ENCODE peak calls at places on chromosome 4, in five cellular contexts. R is mesendoderm, J is A549, W is HCT116, I is neuronal stem cell. M is an unnamed sample.

GRCh38 chr4:54527532-54527931 is 130.2 kb upstream of the KIT start:
- DNase-seq in I (no peak), R (no peak), W (no peak), J (no peak), M (no peak)

GRCh38 chr4:101304916-101305315 is 42.4 kb downstream of the PPP3CA start:
- DNase-seq in W (no peak), J (no peak), R (peak; percentile 50), I (no peak), M (no peak)

GRCh38 chr4:128287159-128287870 is at the start of gene PGRMC2:
- DNase-seq in W (no peak), R (peak; percentile 76), I (peak; percentile 24), J (peak; percentile 48), M (no peak)

GRCh38 chr4:6965329-6965728 is 55.7 kb downstream of the TBC1D14 start:
- DNase-seq in I (no peak), W (no peak), R (no peak), J (no peak), M (no peak)

GRCh38 chr4:878796-879729 is 53.1 kb downstream of the GAK start:
- DNase-seq in I (no peak), W (no peak), J (no peak), R (no peak), M (no peak)

GRCh38 chr4:38728651-38729141 is 54.1 kb downstream of the TLR10 start:
- DNase-seq in I (no peak), W (peak; percentile 77), R (peak; percentile 72), J (peak; percentile 80), M (no peak)

GRCh38 chr4:169485084-169485483 is 127.3 kb downstream of the NEK1 start:
- DNase-seq in I (no peak), W (no peak), J (no peak), R (no peak), M (no peak)

GRCh38 chr4:64617813-64618212 is 208.6 kb upstream of the TECRL start:
- DNase-seq in R (peak; percentile 44), I (no peak), J (peak; percentile 15), W (no peak), M (no peak)

GRCh38 chr4:99645638-99646037 is 12.0 kb downstream of the C4orf54 start:
- DNase-seq in J (no peak), I (no peak), W (no peak), R (no peak), M (no peak)

GRCh38 chr4:139786494-139787354 is 121.1 kb downstream of the MGST2 start:
- DNase-seq in R (no peak), I (no peak), J (no peak), W (no peak), M (no peak)

DNA sequence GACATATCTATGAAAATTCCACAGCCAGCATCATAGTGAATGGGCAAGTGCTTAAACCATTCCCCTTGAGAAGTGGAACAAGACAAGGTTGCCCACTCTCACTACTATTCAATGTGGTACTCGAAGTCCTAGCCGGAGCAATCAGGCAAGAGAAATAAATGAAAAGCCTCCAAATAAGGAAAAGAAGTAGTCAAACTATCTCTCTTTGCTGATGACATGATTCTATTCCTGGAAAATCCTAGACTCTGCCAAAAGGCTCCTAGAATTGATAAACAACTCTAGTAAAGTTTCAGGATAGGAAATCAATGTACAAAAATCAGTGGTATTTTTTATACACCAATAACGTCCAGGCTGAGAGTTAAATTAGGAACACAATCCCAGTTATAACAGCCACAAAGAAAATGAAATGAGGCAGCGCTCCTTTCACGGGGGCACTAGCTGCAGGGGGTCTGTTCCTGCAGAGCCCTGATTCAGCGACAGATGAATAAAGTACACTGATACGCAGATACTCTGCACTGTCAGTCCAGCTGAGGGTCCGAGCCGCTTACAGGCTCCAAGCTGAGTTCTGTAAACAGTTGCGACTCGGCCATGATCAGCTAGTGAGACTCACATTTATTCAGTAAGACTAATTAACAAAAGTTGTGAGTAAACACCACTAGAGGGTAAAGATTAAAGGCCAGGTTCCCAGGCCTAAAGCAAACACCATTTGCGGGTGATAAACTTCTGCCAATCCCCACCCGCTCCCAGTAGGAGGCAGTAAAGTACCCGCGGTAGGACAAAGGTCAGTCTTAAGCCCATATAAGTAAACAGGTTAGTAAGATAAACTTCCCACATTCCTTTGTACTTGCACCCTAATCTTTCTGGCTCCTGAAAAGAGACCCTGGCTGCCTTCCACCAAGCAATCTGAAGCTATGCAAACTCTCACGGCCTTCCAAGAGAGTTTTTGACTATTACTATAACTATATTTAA is 290.6 kb upstream of the GRID2 start:
- DNase-seq in I (no peak), W (no peak), R (peak; percentile 75), J (peak; percentile 0), M (no peak)
- H3K4me2 ChIP-seq in I (no peak overlapping the region), W (no peak overlapping the region), R (no peak overlapping the region), J (no peak overlapping the region), M (no peak overlapping the region)

DNA sequence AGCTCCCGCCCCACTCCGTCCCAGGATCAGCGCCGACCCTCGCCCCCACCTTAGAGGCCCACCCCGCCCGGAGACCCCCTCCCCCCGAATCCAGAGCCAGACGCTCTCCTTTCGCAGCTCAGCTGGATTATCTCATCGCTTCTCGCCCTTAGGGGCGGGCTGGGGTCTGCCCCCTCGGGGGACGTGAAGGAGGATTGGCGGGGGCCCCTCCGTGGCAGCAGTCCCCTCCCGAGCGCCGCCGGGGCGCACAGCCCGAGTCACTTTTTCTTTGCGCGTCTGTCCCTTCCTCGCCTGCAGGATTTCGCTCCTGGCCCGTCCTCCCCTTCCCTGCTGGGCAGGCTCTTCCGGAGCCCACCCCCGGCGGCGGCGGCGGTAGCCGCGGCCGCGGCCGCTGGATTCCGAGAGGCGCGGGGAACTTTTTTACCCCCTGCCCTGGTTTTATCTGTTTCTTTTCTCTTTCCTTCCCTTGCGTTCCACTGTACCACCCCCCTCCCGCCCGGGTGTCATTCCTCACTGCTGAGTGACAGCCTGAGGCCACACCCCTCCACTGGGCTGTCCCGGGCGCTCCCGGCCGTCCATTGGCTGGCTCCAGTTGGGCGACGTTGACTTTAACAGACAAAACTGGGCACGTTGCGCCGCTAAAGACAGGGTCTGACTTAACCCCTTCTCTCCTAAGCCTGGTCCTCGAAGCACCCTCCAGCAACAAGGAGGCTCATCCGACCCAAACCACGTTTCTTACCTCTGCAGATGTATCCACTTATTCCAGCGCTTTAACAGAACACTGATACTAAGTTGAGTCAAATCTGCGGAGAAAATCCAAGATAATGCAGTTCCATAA is 467 bp upstream of the NKX3-2 start:
- DNase-seq in R (peak; percentile 97), J (peak; percentile 73), I (peak; percentile 77), W (peak; percentile 81), M (no peak)
- H3K4me2 ChIP-seq in R (peak overlapping the region; percentile 61), J (peak overlapping the region; percentile 97), I (peak overlapping the region; percentile 94), W (peak overlapping the region; percentile 66), M (no peak overlapping the region)

GRCh38 chr4:86243750-86244149 is 116.1 kb downstream of the MAPK10 start:
- DNase-seq in R (no peak), J (no peak), W (no peak), I (no peak), M (no peak)
- H3K4me2 ChIP-seq in R (no peak overlapping the region), J (no peak overlapping the region), W (no peak overlapping the region), I (no peak overlapping the region), M (no peak overlapping the region)

GRCh38 chr4:186264660-186265059 is 1.3 kb upstream of the F11 start:
- DNase-seq in W (no peak), R (no peak), I (no peak), J (no peak), M (no peak)
- H3K4me2 ChIP-seq in W (no peak overlapping the region), R (no peak overlapping the region), I (no peak overlapping the region), J (no peak overlapping the region), M (no peak overlapping the region)

GRCh38 chr4:78061939-78062603 is 4.9 kb downstream of the FRAS1 start:
- DNase-seq in R (no peak), J (no peak), I (no peak), W (no peak), M (no peak)
- H3K4me2 ChIP-seq in R (no peak overlapping the region), J (no peak overlapping the region), I (no peak overlapping the region), W (no peak overlapping the region), M (no peak overlapping the region)

GRCh38 chr4:147042046-147042445 is 96.4 kb upstream of the TTC29 start:
- DNase-seq in R (no peak), W (no peak), J (no peak), I (no peak), M (no peak)
- H3K4me2 ChIP-seq in R (no peak overlapping the region), W (no peak overlapping the region), J (no peak overlapping the region), I (no peak overlapping the region), M (no peak overlapping the region)

GRCh38 chr4:126180642-126181041 is 865.9 kb downstream of the FAT4 start:
- DNase-seq in W (no peak), R (no peak), J (no peak), I (no peak), M (no peak)
- H3K4me2 ChIP-seq in W (no peak overlapping the region), R (no peak overlapping the region), J (no peak overlapping the region), I (no peak overlapping the region), M (no peak overlapping the region)

DNA sequence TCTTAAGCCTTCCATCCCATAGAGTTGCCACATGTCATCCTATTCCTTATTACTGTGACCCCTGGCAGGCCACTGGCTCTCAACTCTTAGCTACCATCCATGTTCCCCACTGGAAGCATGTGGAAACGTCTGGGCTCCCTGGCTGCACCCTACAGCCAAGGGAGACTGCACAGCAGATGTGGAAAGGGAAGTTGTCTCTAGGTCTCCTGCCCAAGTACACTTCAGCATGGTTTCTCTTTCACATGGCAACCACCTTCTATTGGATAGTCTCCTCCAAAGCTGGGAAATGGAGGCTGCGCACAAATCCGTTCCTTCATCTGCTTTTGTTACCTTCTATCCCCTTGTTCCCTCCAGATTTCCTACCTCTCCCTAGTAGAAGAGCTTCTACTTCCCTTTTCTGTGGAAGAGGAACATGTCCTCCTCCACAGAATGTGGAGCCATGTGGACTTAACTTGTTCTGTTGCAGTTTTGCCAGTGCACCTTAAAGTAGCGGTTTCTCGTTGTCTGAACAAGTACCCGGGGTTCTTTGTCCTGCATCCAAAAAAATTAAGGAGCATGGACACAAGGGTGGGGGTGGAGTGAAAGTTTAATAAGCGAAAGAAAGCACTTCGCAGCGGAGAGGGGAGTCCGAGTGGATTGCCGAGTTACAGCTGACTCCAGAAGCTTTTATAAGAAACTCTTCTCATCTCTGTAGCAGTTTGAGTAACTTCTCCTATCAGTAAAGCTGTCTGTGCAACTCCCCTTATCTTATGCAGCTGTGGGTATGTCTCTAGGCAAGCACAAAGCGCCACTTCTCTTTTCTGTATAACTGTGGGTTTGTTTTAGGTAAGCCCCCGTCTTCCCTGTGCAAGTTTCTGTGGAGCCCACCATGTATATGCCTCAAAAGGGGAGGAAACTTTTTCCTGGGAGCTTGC is 52.5 kb downstream of the HMGB2 start:
- DNase-seq in R (no peak), W (no peak), I (no peak), J (no peak), M (peak; percentile 28)
- H3K4me2 ChIP-seq in R (no peak overlapping the region), W (no peak overlapping the region), I (no peak overlapping the region), J (no peak overlapping the region), M (no peak overlapping the region)

M was measured in DND-41.